ENCODE peak calls at places on chromosomes 4 and X, in seven cellular contexts. I is mammary epithelial cell; T is GM23248; F is naive thymus-derived CD4-positive, alpha-beta T cell; A is lower lobe of right lung; M is tibial artery; L is esophagus squamous epithelium. C is an unnamed sample.

GRCh38 chr4:128653514-128654420 is 155.7 kb upstream of the JADE1 start:
- DNase-seq in F (no peak), L (no peak), A (no peak), M (peak; percentile 38), I (no peak), T (peak; percentile 29), C (peak; percentile 88)

GRCh38 chr4:39043697-39044363 is 11.6 kb upstream of the TMEM156 start:
- DNase-seq in M (no peak), T (peak; percentile 40), A (no peak), L (no peak), I (peak; percentile 26), F (no peak), C (no peak)

GRCh38 chrX:33273521-33273920 is 62.2 kb upstream of the DMD start:
- DNase-seq in M (no peak), A (no peak), I (peak; percentile 25), T (no peak), L (no peak), F (no peak), C (no peak)

GRCh38 chrX:40778861-40779575 is 43.7 kb upstream of the MED14 start:
- DNase-seq in A (no peak), T (peak; percentile 69), I (peak; percentile 69), F (no peak), L (no peak), M (no peak), C (no peak)

GRCh38 chr4:80043534-80043933 is 29.5 kb downstream of the ANTXR2 start:
- DNase-seq in T (no peak), L (no peak), M (no peak), F (no peak), A (no peak), I (no peak), C (no peak)

GRCh38 chr4:69214716-69215115 is at the start of gene UGT2B11:
- DNase-seq in M (no peak), T (no peak), A (no peak), L (no peak), I (no peak), F (no peak), C (no peak)

GRCh38 chr4:42954925-42955669 is 62.6 kb downstream of the GRXCR1 start:
- DNase-seq in M (peak; percentile 20), T (no peak), F (no peak), A (no peak), I (no peak), L (no peak), C (peak; percentile 64)

GRCh38 chrX:8987672-8988250 is 46.2 kb downstream of the FAM9B start:
- DNase-seq in L (no peak), T (no peak), F (peak; percentile 11), I (no peak), A (no peak), M (no peak), C (no peak)

GRCh38 chrX:141989802-141990201 is 86.1 kb downstream of the MAGEC1 start:
- DNase-seq in I (no peak), A (no peak), L (no peak), T (no peak), M (peak; percentile 27), F (no peak), C (no peak)

GRCh38 chrX:98490670-98491069 is 1607.0 kb downstream of the RPA4 start:
- DNase-seq in F (no peak), T (no peak), M (no peak), A (no peak), L (no peak), I (no peak), C (no peak)

DNA sequence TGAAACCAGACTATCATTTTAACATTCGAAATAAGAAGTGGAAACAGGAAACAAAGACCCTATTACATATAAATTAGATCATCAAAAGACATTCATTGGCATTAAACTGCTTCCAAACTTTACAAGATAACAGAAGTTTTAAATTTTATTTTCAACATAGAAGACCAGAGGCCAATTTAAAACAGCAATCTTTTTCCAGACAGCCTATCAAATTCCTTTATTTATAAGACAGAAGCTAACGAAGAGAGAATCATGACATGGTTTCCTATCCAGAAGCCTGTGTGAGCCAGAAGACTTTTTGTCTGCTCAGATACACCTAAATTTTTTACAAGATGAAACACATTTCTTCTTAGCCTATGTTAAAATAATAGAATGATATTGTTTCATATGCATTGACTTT is 291.9 kb downstream of the PPP3CA start:
- DNase-seq in I (no peak), T (no peak), F (no peak), L (no peak), A (no peak), M (no peak), C (no peak)
- H3K4me1 ChIP-seq in I (no peaks in the 10 kb centered on the region), T (no peaks in the 10 kb centered on the region), F (no peaks in the 10 kb centered on the region), L (no peaks in the 10 kb centered on the region), A (no peaks in the 10 kb centered on the region), M (no peaks in the 10 kb centered on the region), C (no peaks in the 10 kb centered on the region)

GRCh38 chr4:3369781-3370660 is 71.7 kb upstream of the HGFAC start:
- DNase-seq in F (no peak), M (peak; percentile 53), L (no peak), T (peak; percentile 96), A (peak; percentile 45), I (peak; percentile 53), C (peak; percentile 77)
- H3K4me1 ChIP-seq in F (peaks cover 37% of the 10 kb centered on the region), M (peaks cover 17% of the 10 kb centered on the region), L (peaks cover 40% of the 10 kb centered on the region), T (peaks cover 23% of the 10 kb centered on the region), A (peaks cover 48% of the 10 kb centered on the region), I (peaks cover 18% of the 10 kb centered on the region), C (peaks cover 23% of the 10 kb centered on the region)

GRCh38 chrX:107716816-107717700 is 58.5 kb downstream of the TSC22D3 start:
- DNase-seq in I (peak; percentile 77), L (peak; percentile 76), F (peak; percentile 77), A (peak; percentile 90), T (peak; percentile 82), M (peak; percentile 90), C (peak; percentile 97)
- H3K4me1 ChIP-seq in I (peaks cover 13% of the 10 kb centered on the region), L (peaks cover 57% of the 10 kb centered on the region), F (peaks cover 41% of the 10 kb centered on the region), A (peaks cover 43% of the 10 kb centered on the region), T (peaks cover 39% of the 10 kb centered on the region), M (peaks cover 5% of the 10 kb centered on the region), C (peaks cover 25% of the 10 kb centered on the region)

GRCh38 chr4:5545271-5545670 is 163.1 kb downstream of the EVC2 start:
- DNase-seq in F (no peak), M (no peak), I (peak; percentile 9), L (no peak), T (peak; percentile 36), A (no peak), C (no peak)
- H3K4me1 ChIP-seq in F (no peaks in the 10 kb centered on the region), M (no peaks in the 10 kb centered on the region), I (no peaks in the 10 kb centered on the region), L (no peaks in the 10 kb centered on the region), T (no peaks in the 10 kb centered on the region), A (no peaks in the 10 kb centered on the region), C (no peaks in the 10 kb centered on the region)

DNA sequence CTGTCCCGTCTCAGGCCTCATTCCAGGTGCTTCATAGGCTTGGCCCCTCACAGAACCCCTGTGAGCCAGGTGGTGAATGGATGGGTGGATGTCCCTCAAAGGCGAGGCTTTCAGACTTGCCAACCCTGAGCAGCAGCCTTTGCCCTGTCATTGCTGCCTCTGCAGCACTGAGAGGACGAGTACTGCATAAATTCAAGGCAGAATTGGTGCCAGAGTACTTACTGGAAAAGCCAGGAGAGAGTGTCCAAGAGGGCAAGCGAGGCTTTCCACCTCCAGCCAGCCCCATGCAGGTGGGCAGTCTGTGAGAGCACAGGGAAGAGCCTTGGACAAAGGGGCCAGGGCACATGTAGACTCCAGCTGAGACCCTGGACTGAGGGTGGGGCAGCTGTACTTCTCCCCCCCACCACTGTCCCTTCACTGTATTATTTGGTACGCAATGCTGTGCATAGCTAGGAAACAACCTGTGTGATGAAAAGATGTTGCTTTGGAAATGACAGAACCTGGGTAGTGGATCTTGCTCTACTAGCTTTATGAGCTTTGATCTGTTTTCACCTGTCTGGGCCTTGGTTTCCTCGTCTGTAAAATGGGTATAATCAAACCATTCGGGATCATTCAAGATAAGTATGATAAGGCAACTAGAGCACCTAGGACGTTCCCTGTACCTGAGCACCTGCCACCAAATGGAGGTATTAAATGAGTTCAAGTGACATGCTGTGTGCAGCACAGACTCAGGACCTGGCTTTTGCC is 224.9 kb upstream of the PSAPL1 start:
- DNase-seq in M (no peak), L (no peak), I (no peak), T (no peak), F (no peak), A (peak; percentile 22), C (no peak)
- H3K4me1 ChIP-seq in M (no peaks in the 10 kb centered on the region), L (peaks cover 14% of the 10 kb centered on the region), I (no peaks in the 10 kb centered on the region), T (no peaks in the 10 kb centered on the region), F (no peaks in the 10 kb centered on the region), A (no peaks in the 10 kb centered on the region), C (no peaks in the 10 kb centered on the region)

GRCh38 chrX:37813570-37813969 is 33.7 kb downstream of the CYBB start:
- DNase-seq in A (no peak), F (no peak), I (no peak), M (no peak), L (no peak), T (no peak), C (no peak)
- H3K4me1 ChIP-seq in A (no peaks in the 10 kb centered on the region), F (no peaks in the 10 kb centered on the region), I (no peaks in the 10 kb centered on the region), M (no peaks in the 10 kb centered on the region), L (no peaks in the 10 kb centered on the region), T (no peaks in the 10 kb centered on the region), C (no peaks in the 10 kb centered on the region)

GRCh38 chr4:87055340-87055739 is 120.5 kb downstream of the AFF1 start:
- DNase-seq in M (no peak), I (no peak), L (no peak), T (no peak), F (no peak), A (no peak), C (no peak)
- H3K4me1 ChIP-seq in M (peaks cover 89% of the 10 kb centered on the region), I (peaks cover 13% of the 10 kb centered on the region), L (peaks cover 94% of the 10 kb centered on the region), T (peaks cover 10% of the 10 kb centered on the region), F (no peaks in the 10 kb centered on the region), A (peaks cover 79% of the 10 kb centered on the region), C (peaks cover 86% of the 10 kb centered on the region)

GRCh38 chrX:153929576-153929975 is 3.5 kb upstream of the ARHGAP4 start:
- DNase-seq in M (no peak), I (no peak), L (no peak), T (no peak), F (no peak), A (no peak), C (no peak)
- H3K4me1 ChIP-seq in M (peaks cover 18% of the 10 kb centered on the region), I (peaks cover 7% of the 10 kb centered on the region), L (peaks cover 59% of the 10 kb centered on the region), T (no peaks in the 10 kb centered on the region), F (peaks cover 8% of the 10 kb centered on the region), A (peaks cover 28% of the 10 kb centered on the region), C (peaks cover 38% of the 10 kb centered on the region)

DNA sequence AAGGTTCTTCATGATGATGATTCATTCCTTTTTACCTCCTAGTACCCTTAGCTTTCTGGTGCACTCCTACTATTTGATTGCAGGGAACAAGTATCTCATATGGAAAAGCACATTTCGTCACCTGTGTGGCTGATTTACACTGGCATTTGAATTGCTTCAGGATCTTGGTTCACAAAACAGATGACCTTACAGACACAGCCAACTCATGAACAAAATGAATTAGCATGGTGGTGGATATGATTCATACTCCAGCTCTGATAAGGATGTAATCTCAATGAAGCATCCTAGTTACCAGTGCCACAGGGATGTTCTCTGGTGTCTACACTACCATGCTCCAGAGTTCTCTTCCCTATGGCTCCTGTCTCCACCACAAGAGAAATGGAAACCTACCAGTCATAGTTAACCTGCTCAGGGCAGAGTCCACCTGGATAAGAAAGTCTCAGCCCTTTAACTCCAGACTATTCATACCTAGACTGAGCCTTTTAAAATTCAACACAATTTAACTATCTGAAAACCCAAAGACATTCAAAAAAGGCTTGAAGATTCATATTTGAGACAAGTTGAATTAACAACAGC is 40.7 kb downstream of the TEC start:
- DNase-seq in M (no peak), F (no peak), A (no peak), T (no peak), I (no peak), L (no peak), C (no peak)
- H3K4me1 ChIP-seq in M (no peaks in the 10 kb centered on the region), F (no peaks in the 10 kb centered on the region), A (no peaks in the 10 kb centered on the region), T (no peaks in the 10 kb centered on the region), I (peaks cover 6% of the 10 kb centered on the region), L (peaks cover 7% of the 10 kb centered on the region), C (no peaks in the 10 kb centered on the region)

C was measured in sigmoid colon.